ENCODE peak calls at places on chromosomes 5 and 9, in nine cellular contexts. One of them, this sample, is unnamed.

GRCh38 chr5:55603947-55604346 is 69.2 kb upstream of the PLPP1 start:
- DNase-seq in stomach: no peak
- DNase-seq in thoracic aorta: no peak
- DNase-seq in GM13976: no peak
- DNase-seq in AG04450: no peak
- DNase-seq in psoas muscle: no peak
- DNase-seq in MM.1S: peak
- DNase-seq in uterus: peak
- DNase-seq in spleen: no peak
- DNase-seq in this sample: peak

GRCh38 chr5:19865336-19866087 is 122.5 kb downstream of the CDH18 start:
- DNase-seq in stomach: no peak
- DNase-seq in thoracic aorta: no peak
- DNase-seq in GM13976: no peak
- DNase-seq in AG04450: no peak
- DNase-seq in psoas muscle: no peak
- DNase-seq in MM.1S: no peak
- DNase-seq in uterus: no peak
- DNase-seq in spleen: no peak
- DNase-seq in this sample: no peak

GRCh38 chr5:71982717-71983395 is 124.4 kb upstream of the MAP1B start:
- DNase-seq in stomach: no peak
- DNase-seq in thoracic aorta: no peak
- DNase-seq in GM13976: peak
- DNase-seq in AG04450: no peak
- DNase-seq in psoas muscle: no peak
- DNase-seq in MM.1S: peak
- DNase-seq in uterus: no peak
- DNase-seq in spleen: no peak
- DNase-seq in this sample: no peak

GRCh38 chr9:113360242-113360842 is 11.0 kb downstream of the BSPRY start:
- DNase-seq in stomach: no peak
- DNase-seq in thoracic aorta: no peak
- DNase-seq in GM13976: no peak
- DNase-seq in AG04450: no peak
- DNase-seq in psoas muscle: no peak
- DNase-seq in MM.1S: no peak
- DNase-seq in uterus: no peak
- DNase-seq in spleen: no peak
- DNase-seq in this sample: no peak

GRCh38 chr9:85716031-85716877 is 25.5 kb downstream of the AGTPBP1 start:
- DNase-seq in stomach: no peak
- DNase-seq in thoracic aorta: no peak
- DNase-seq in GM13976: peak
- DNase-seq in AG04450: no peak
- DNase-seq in psoas muscle: no peak
- DNase-seq in MM.1S: no peak
- DNase-seq in uterus: no peak
- DNase-seq in spleen: no peak
- DNase-seq in this sample: no peak

GRCh38 chr5:152514827-152515397 is 109.8 kb upstream of the NMUR2 start:
- DNase-seq in stomach: no peak
- DNase-seq in thoracic aorta: no peak
- DNase-seq in GM13976: no peak
- DNase-seq in AG04450: no peak
- DNase-seq in psoas muscle: no peak
- DNase-seq in MM.1S: peak
- DNase-seq in uterus: no peak
- DNase-seq in spleen: no peak
- DNase-seq in this sample: peak

GRCh38 chr9:101191723-101192122 is 163.2 kb downstream of the PLPPR1 start:
- DNase-seq in stomach: no peak
- DNase-seq in thoracic aorta: no peak
- DNase-seq in GM13976: no peak
- DNase-seq in AG04450: no peak
- DNase-seq in psoas muscle: no peak
- DNase-seq in MM.1S: no peak
- DNase-seq in uterus: no peak
- DNase-seq in spleen: no peak
- DNase-seq in this sample: no peak

GRCh38 chr5:176624916-176625315 is 5.4 kb downstream of the SNCB start:
- DNase-seq in stomach: no peak
- DNase-seq in thoracic aorta: no peak
- DNase-seq in GM13976: no peak
- DNase-seq in AG04450: no peak
- DNase-seq in psoas muscle: no peak
- DNase-seq in MM.1S: no peak
- DNase-seq in uterus: no peak
- DNase-seq in spleen: no peak
- DNase-seq in this sample: no peak

GRCh38 chr5:122493091-122493775 is 181.2 kb downstream of the SNCAIP start:
- DNase-seq in stomach: peak
- DNase-seq in thoracic aorta: peak
- DNase-seq in GM13976: no peak
- DNase-seq in AG04450: no peak
- DNase-seq in psoas muscle: no peak
- DNase-seq in MM.1S: no peak
- DNase-seq in uterus: no peak
- DNase-seq in spleen: no peak
- DNase-seq in this sample: peak

DNA sequence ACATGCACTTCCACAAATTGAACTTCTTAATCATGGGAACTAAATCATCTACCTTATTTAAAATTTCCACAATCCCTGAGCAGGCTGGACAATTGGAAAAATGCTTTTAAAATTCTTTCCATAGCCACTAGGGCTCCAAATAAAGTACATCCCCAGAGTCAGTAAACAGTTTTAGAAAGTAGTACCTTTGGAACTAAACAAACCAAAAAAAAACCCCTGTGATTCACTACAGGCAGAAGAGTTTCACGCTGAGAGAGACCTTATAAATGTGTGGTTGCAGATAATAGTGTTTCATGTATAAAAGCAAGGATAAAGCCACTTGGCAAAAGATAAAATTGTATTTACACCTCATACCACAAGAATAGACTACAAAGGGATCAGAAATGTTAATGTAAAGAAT is 11.8 kb upstream of the HMGCR start:
- DNase-seq in stomach: no peak
- DNase-seq in thoracic aorta: no peak
- DNase-seq in GM13976: no peak
- DNase-seq in AG04450: no peak
- DNase-seq in psoas muscle: no peak
- DNase-seq in MM.1S: no peak
- DNase-seq in uterus: no peak
- DNase-seq in spleen: no peak
- DNase-seq in this sample: no peak
- TF ChIP-seq CTCF in stomach: no peak
- TF ChIP-seq CTCF in thoracic aorta: no peak
- TF ChIP-seq CTCF in GM13976: no peak
- TF ChIP-seq CTCF in AG04450: peak
- TF ChIP-seq CTCF in psoas muscle: no peak
- TF ChIP-seq CTCF in MM.1S: no peak
- TF ChIP-seq CTCF in uterus: no peak
- TF ChIP-seq CTCF in spleen: no peak
- TF ChIP-seq CTCF in this sample: no peak

DNA sequence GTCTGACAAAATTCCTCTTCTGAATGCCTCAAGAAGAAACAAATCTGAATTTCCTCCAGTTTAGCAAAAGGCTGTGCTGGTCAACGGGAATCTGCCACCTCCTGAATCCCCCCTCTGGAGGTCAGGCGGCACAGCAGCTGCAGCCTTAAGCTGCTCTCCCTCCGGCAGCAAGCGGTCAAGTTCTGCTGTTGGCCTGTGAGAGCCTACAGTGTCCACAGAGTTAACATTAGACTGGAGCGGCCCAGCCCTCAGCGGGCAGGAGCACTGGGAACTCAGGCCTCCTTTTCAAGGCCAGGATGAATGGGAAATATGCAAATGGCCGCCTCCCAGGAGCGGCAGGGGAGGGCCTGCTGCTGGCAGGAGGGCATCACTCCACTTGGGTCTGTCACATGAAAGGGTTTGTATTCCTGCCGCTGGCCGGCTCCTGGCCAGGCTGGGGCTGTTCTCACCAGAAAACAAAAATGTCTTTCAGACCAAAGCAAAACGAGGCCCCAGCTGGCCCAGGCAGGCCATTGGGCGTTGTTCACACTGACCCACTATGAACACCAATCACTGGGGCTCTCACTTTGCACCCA is 8.2 kb downstream of the ACSL6 start:
- DNase-seq in stomach: no peak
- DNase-seq in thoracic aorta: no peak
- DNase-seq in GM13976: no peak
- DNase-seq in AG04450: no peak
- DNase-seq in psoas muscle: peak
- DNase-seq in MM.1S: no peak
- DNase-seq in uterus: no peak
- DNase-seq in spleen: peak
- DNase-seq in this sample: peak
- TF ChIP-seq CTCF in stomach: no peak
- TF ChIP-seq CTCF in thoracic aorta: no peak
- TF ChIP-seq CTCF in GM13976: no peak
- TF ChIP-seq CTCF in AG04450: no peak
- TF ChIP-seq CTCF in psoas muscle: peak
- TF ChIP-seq CTCF in MM.1S: no peak
- TF ChIP-seq CTCF in uterus: no peak
- TF ChIP-seq CTCF in spleen: no peak
- TF ChIP-seq CTCF in this sample: peak

DNA sequence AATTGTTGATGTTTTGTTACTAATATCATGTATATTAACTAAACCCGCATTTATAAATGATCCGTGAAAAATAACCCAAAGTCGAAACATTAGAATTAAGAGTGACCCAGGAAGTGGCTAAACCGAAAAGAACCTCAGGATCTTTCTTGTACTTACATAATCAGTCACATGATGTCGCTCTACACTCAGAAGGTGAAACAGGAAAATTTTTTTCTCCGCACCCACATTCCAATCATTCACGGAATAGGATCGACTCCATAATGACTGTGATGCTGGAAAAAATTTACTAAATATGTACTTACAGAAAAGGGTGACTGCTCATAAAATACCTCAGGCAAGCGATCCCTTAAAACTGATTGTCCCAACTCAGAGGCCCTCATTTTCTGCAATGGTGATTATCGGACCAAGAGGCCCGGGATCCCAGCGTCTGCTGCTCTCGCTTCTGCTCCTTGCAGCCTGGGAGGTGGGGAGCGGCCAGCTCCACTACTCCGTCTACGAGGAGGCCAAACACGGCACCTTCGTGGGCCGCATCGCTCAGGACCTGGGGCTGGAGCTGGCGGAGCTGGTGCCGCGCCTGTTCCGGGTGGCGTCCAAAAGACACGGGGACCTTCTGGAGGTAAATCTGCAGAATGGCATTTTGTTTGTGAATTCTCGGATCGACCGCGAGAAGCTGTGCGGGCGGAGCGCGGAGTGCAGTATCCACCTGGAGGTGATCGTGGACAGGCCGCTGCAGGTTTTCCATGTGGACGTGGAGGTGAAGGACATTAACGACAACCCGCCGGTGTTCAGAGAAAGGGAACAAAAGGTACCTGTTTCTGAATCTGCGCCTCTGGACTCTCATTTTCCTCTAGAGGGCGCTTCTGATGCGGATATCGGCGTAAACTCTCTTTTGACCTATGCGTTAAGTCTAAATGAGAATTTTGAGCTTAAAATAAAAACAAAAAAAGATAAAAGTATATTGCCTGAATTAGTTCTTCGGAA is at the start of gene PCDHA12:
- DNase-seq in stomach: no peak
- DNase-seq in thoracic aorta: no peak
- DNase-seq in GM13976: no peak
- DNase-seq in AG04450: no peak
- DNase-seq in psoas muscle: no peak
- DNase-seq in MM.1S: no peak
- DNase-seq in uterus: no peak
- DNase-seq in spleen: no peak
- DNase-seq in this sample: no peak
- TF ChIP-seq CTCF in stomach: no peak
- TF ChIP-seq CTCF in thoracic aorta: no peak
- TF ChIP-seq CTCF in GM13976: no peak
- TF ChIP-seq CTCF in AG04450: no peak
- TF ChIP-seq CTCF in psoas muscle: no peak
- TF ChIP-seq CTCF in MM.1S: no peak
- TF ChIP-seq CTCF in uterus: no peak
- TF ChIP-seq CTCF in spleen: no peak
- TF ChIP-seq CTCF in this sample: no peak

GRCh38 chr5:77861576-77861975 is 85.4 kb upstream of the TBCA start:
- DNase-seq in stomach: no peak
- DNase-seq in thoracic aorta: no peak
- DNase-seq in GM13976: no peak
- DNase-seq in AG04450: no peak
- DNase-seq in psoas muscle: no peak
- DNase-seq in MM.1S: no peak
- DNase-seq in uterus: no peak
- DNase-seq in spleen: no peak
- DNase-seq in this sample: no peak
- TF ChIP-seq CTCF in stomach: no peak
- TF ChIP-seq CTCF in thoracic aorta: no peak
- TF ChIP-seq CTCF in GM13976: no peak
- TF ChIP-seq CTCF in AG04450: no peak
- TF ChIP-seq CTCF in psoas muscle: no peak
- TF ChIP-seq CTCF in MM.1S: no peak
- TF ChIP-seq CTCF in uterus: no peak
- TF ChIP-seq CTCF in spleen: no peak
- TF ChIP-seq CTCF in this sample: no peak